ENCODE peak calls at places on chromosomes 5 and 9, in four cellular contexts. B, E, T and N are unnamed samples.

GRCh38 chr5:18745591-18745987 is 1111.3 kb downstream of the TAF11L14 start:
- DNase-seq in T (no peak), B (no peak), E (peak), N (no peak)

GRCh38 chr9:4301302-4301701 is 1.4 kb upstream of the GLIS3 start:
- DNase-seq in T (peak), B (no peak), E (no peak), N (no peak)

GRCh38 chr5:63524281-63524680 is 438.0 kb downstream of the HTR1A start:
- DNase-seq in E (no peak), B (no peak), T (no peak), N (no peak)

GRCh38 chr5:149857499-149857898 is 87.1 kb downstream of the PDE6A start:
- DNase-seq in T (no peak), E (peak), B (no peak), N (peak)

GRCh38 chr9:134891016-134891589 is 10.5 kb downstream of the FCN2 start:
- DNase-seq in T (peak), E (peak), B (no peak), N (no peak)

GRCh38 chr5:4028384-4028783 is 432.8 kb downstream of the IRX1 start:
- DNase-seq in B (no peak), T (no peak), E (no peak), N (no peak)

GRCh38 chr9:22508790-22509189 is 62.2 kb downstream of the DMRTA1 start:
- DNase-seq in E (no peak), T (no peak), B (no peak), N (no peak)

GRCh38 chr9:106077731-106078130 is 383.4 kb downstream of the TMEM38B start:
- DNase-seq in T (no peak), B (no peak), E (no peak), N (no peak)

GRCh38 chr9:4985376-4986266 is 549 bp downstream of the JAK2 start:
- DNase-seq in E (peak), T (peak), B (peak), N (peak)